ENCODE peak calls at places on chromosomes 13 and 19, in four cellular contexts. G is hepatocyte, A is endothelial cell of umbilical vein, Y is breast epithelium. F is an unnamed sample. For H3K9me3 and H3K27me3, the result is how much of the 10 kb centered on the place peaks cover.

GRCh38 chr13:66312312-66313087 is 917.6 kb downstream of the PCDH9 start:
- DNase-seq in G (peak), Y (no peak), A (peak), F (no peak)

GRCh38 chr13:77902319-77902963 is 16.2 kb downstream of the EDNRB start:
- DNase-seq in A (no peak), G (no peak), Y (no peak), F (no peak)

GRCh38 chr19:50565984-50566903 is 2.0 kb downstream of the LRRC4B start:
- DNase-seq in A (no peak), Y (no peak), G (peak), F (no peak)

GRCh38 chr13:91621161-91621560 is 222.7 kb downstream of the GPC5 start:
- DNase-seq in Y (no peak), G (no peak), A (no peak), F (no peak)

GRCh38 chr19:11659612-11660011 is 62.3 kb downstream of the ZNF627 start:
- DNase-seq in Y (no peak), A (no peak), G (no peak), F (no peak)

GRCh38 chr19:19409235-19410030 is 4.0 kb downstream of the GATAD2A start:
- DNase-seq in A (no peak), G (no peak), Y (no peak), F (no peak)

GRCh38 chr19:55487884-55488687 is at the start of gene SSC5D:
- DNase-seq in A (no peak), Y (no peak), G (no peak), F (no peak)

GRCh38 chr13:94596575-94596971 is 621 bp upstream of the TGDS start:
- DNase-seq in A (no peak), Y (no peak), G (no peak), F (no peak)

GRCh38 chr19:6476155-6476895 is 5.3 kb downstream of the DENND1C start:
- DNase-seq in G (peak), A (peak), Y (peak), F (peak)

GRCh38 chr19:48391100-48392005 is at the start of gene KDELR1:
- DNase-seq in A (peak), G (peak), Y (peak), F (peak)

GRCh38 chr19:33778089-33778791 is 18.4 kb upstream of the KCTD15 start:
- DNase-seq in G (peak), A (peak), Y (peak), F (peak)

GRCh38 chr13:85313761-85314503 is 485.3 kb downstream of the SLITRK6 start:
- DNase-seq in G (peak), A (peak), Y (no peak), F (no peak)

GRCh38 chr13:113616281-113616906 is 31.8 kb downstream of the TFDP1 start:
- DNase-seq in Y (no peak), A (no peak), G (peak), F (no peak)

GRCh38 chr19:5321851-5322681 is 18.5 kb downstream of the PTPRS start:
- DNase-seq in Y (no peak), G (no peak), A (no peak), F (no peak)

GRCh38 chr13:113151745-113152707 is 6.4 kb upstream of the PROZ start:
- DNase-seq in Y (no peak), G (peak), A (no peak), F (no peak)

GRCh38 chr13:38636756-38637155 is 50.1 kb upstream of the FREM2 start:
- DNase-seq in G (peak), A (no peak), Y (no peak), F (no peak)

GRCh38 chr13:113888701-113889330 is 24.9 kb upstream of the GAS6 start:
- DNase-seq in Y (no peak), A (no peak), G (no peak), F (no peak)

GRCh38 chr13:92721610-92722009 is 505.0 kb upstream of the GPC6 start:
- DNase-seq in G (no peak), A (no peak), Y (no peak), F (no peak)

GRCh38 chr19:48415869-48416268 is 22.4 kb downstream of the GRIN2D start:
- DNase-seq in G (no peak), A (no peak), Y (no peak), F (no peak)

GRCh38 chr13:44971656-44972595 is 17.3 kb downstream of the NUFIP1 start:
- DNase-seq in Y (no peak), G (no peak), A (no peak), F (no peak)

GRCh38 chr19:36245210-36246005 is 30.5 kb downstream of the ZNF146 start:
- DNase-seq in G (no peak), A (no peak), Y (no peak), F (no peak)

GRCh38 chr19:39413903-39414608 is 1.6 kb downstream of the PLEKHG2 start:
- DNase-seq in Y (no peak), G (peak), A (peak), F (no peak)

GRCh38 chr13:110561335-110562033 is at the start of gene RAB20:
- DNase-seq in A (peak), G (peak), Y (peak), F (peak)

GRCh38 chr13:24622481-24622880 is 57.7 kb upstream of the ATP12A start:
- DNase-seq in G (no peak), A (no peak), Y (no peak), F (no peak)

GRCh38 chr19:32343550-32344262 is 1.7 kb upstream of the ZNF507 start:
- DNase-seq in Y (no peak), G (no peak), A (no peak), F (no peak)

GRCh38 chr13:108859202-108860012 is 230.0 kb downstream of the MYO16 start:
- DNase-seq in A (no peak), Y (no peak), G (peak), F (no peak)

GRCh38 chr19:48713041-48713863 is 6.3 kb downstream of the MAMSTR start:
- DNase-seq in G (peak), Y (no peak), A (no peak), F (no peak)

GRCh38 chr19:48540110-48540509 is 11.9 kb upstream of the SULT2B1 start:
- DNase-seq in Y (no peak), G (no peak), A (no peak), F (no peak)

DNA sequence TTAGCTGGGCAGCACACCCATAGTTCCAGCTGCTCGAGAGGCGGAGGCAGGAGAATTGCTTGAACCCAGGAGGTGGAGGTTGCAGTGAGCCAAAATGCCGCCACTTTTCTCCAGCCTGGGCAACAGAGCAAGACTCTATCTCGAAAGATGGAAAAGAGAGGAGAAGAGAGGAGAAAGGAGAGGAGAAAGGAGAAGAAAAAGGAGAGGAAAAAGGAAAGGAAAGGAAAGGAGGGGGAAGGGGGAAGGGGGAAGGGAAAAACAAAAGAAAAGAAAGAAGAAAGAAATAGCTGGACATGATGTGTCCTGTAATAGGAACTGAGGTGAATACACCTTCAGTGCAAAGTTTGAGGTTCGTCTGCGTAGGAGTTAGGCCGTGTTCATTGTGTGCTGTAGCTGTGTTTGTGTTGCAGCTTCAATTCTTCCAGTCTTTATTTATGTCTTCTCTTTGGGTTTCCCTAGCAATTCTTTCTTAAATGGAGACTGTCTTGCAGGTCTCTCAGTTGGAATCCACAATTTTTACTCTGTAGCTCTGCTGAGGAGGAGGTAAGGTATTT is 13.4 kb downstream of the ZNF607 start:
- DNase-seq in Y (no peak), G (no peak), A (no peak), F (no peak)
- H3K9me3 ChIP-seq in Y (under half), G (under half), A (under half), F (half or more)

DNA sequence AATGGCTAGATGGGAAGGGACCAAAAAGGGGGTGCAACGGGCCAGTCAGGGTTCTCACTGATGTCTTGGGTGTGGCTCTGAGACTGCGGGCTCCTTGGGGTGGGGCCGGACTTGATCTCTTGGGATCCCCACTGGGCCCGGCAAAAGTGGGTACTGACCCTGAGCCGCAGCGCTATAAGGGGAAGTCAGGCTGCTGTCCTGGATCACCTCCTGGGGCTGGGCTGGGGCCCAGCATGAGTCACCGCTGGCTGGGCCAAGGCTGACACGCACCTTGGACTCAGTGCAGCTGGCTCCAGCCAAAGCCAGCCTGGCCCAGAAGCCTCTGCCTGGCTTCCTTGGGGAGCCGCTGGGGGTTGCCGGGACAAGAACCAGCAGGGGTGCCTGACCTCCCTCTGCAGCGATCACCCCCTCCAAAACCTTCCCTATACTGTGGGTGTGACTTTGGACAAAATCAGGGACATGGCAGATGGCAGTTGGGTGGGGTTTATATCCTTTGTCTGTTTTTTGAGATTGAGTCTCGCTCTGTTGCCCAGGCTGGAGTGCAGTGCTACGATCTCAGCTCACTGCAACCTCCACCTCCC is 614 bp upstream of the IQCN start:
- DNase-seq in A (peak), G (peak), Y (peak), F (no peak)
- H3K27ac ChIP-seq in A (no peak), G (peak), Y (peak), F (no peak)

DNA sequence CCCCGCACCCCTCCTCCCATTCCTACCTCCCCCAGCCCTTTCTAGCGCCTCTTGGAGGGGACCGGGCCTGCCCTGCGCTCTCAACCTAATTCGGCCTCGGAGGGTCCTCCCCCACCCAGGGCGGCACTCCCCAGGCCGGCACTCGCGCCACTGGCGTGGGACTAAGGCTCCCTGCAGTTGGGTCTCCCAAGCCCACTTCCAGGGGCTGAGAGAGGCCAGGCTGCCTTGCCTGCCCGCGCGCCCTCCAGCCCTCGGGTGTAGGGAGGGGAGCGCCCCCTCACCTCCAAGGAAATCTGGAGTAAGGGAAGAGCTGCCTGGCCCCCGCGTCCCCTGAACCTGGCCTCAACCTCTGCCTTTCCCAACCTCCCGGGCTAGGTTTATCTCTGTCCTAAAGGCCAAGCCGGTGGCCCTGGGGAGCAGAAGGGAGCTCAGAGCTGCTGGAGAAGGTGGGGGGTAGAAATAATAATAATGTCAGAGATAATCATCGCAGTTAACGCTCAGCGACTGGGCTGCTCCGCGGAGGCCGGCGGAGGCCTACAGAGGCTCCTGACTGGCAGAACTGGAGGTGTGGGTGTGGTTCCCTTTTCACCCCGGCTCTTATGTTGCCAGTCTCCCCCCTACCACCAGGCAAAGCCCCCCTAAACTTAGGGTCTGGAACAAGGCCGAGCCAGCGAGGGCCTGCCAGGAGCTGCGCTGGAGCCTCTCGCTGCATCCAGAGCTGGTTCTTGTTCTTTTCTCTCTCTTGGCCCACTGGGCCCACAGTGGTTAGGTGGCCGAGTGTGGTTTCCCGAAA is 9.6 kb downstream of the ZIC2 start:
- DNase-seq in A (no peak), G (no peak), Y (no peak), F (no peak)
- H3K27me3 ChIP-seq in A (half or more), G (half or more), Y (half or more), F (half or more)

GRCh38 chr13:33891196-33891742 is 73.3 kb downstream of the RFC3 start:
- DNase-seq in A (no peak), G (no peak), Y (no peak), F (no peak)

GRCh38 chr13:33893559-33893958 is 75.6 kb downstream of the RFC3 start:
- DNase-seq in Y (no peak), G (no peak), A (no peak), F (no peak)
- H3K9me3 ChIP-seq in Y (under half), G (under half), A (under half), F (under half)

DNA sequence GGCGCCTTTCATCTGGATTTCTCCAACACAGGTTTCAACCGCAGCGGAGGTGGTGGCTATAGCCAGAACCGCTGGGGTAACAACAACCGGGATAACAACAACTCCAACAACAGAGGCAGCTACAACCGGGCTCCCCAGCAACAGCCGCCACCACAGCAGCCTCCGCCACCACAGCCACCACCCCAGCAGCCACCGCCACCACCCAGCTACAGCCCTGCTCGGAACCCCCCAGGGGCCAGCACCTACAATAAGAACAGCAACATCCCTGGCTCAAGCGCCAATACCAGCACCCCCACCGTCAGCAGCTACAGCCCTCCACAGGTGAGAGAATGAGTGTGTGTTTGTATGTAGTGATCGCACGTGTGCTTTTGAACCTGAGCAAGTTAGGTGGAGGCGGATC is 6.0 kb upstream of the CCDC97 start:
- DNase-seq in G (no peak), Y (no peak), A (no peak), F (no peak)
- H3K27ac ChIP-seq in G (no peak), Y (no peak), A (no peak), F (peak)

DNA sequence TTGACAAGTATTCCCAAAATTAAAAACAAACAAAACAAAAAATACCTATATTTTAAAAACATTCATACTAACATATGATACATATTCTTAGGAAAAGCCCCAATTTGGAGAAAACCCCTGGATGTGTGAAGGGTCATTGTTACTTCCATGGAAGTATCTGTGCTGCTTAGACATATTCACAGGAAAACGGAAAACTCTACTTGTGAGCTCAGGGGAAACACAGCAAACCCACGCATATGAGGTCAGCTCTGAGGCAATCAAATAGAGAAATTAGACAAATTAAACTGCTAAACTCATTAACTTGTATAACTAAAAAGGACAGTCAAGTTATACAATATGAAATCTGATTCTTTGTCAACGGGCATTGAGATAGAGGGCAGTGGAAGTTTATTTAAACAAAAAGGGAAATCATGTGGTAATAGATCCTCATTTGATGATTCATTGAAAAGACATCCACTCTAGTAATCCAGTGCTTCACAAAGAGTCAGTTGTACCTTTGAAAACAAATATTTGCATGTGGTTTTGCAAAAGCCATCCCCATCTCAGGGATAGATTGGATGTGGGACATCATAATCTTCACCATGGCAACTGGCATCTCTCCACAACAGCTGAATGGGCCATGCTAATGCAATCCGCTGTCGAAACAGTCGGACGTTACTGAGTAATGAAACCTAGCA is 423.4 kb downstream of the ITGBL1 start:
- DNase-seq in G (peak), Y (no peak), A (no peak), F (no peak)
- H3K27me3 ChIP-seq in G (under half), Y (under half), A (under half), F (under half)

DNA sequence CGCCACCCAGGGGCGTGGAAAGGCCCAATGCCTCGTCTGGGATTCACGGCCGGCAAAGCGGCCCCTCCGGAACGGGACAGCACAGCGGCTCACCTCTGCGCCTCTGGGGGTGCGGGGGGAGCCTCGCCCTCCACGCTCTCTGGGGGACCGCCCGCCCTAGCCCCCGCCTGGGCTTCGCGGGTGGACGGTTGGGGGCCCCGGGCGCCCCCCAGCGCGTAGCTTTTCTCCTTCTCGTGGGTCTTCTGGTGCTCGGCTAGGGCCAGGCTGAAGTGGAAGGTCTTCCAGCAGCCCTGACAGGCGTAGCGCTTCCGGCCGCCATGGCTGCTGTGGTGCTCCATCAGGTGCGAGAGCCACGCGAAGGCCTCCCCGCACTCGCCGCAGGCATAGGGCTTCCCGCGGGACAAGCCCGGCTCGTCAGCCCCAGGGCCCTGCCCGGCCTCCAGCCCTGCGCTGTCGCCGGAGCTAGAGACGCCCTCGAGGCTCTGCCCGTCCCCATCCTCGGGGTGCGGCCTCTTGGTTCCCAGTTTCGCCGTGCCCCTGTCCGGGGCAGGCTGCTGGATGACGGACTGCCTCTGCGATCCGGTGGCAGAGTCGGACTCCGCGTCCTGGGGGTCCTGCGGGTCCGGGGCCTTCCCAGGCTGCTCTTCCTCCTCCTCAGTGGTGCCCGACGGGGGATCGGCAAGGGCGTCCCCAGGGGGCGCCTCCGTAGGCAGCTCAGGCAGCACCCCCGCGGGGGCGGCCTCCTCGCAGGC is 13.3 kb downstream of the ZSCAN18 start:
- DNase-seq in G (no peak), Y (no peak), A (no peak), F (no peak)
- H3K9me3 ChIP-seq in G (under half), Y (half or more), A (under half), F (half or more)

DNA sequence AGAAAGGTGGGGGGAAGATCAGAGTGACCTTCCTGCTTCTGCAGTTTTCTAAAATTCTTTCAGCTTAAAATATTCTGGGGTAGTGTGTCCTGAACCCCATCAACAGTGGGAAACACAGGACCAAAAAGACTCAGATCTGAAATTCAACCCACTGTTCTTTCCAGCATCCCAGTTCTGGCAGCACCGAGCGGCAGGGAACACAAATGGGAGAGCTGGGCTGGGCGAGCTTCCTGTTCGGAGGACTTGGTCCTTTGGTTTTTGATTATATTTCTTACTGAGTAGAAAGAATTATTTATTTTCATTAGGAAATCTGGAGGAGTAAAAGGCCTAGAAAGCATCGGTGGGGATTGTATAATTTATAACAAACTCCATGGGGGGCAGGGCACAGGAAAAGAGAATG is 239.1 kb downstream of the COG6 start:
- DNase-seq in A (no peak), G (no peak), Y (no peak), F (no peak)
- H3K27ac ChIP-seq in A (peak), G (no peak), Y (no peak), F (no peak)

GRCh38 chr19:1742989-1743696 is 10.2 kb upstream of the ONECUT3 start:
- DNase-seq in Y (no peak), G (no peak), A (no peak), F (no peak)
- H3K27me3 ChIP-seq in Y (half or more), G (under half), A (under half), F (under half)